ENCODE peak calls at places on chromosomes 6 and 20, in eight cellular contexts. C, P, R, L, W, E, N and Y are unnamed samples. For H3K4me1, the result is how much of the 10 kb centered on the place peaks cover.

GRCh38 chr6:41815587-41815986 is 28.1 kb downstream of the TOMM6 start:
- DNase-seq in W (no peak), E (no peak), L (no peak), R (no peak), N (no peak), C (no peak), P (no peak), Y (no peak)

GRCh38 chr6:137729866-137730629 is 137.0 kb upstream of the TNFAIP3 start:
- DNase-seq in N (no peak), E (no peak), R (no peak), L (no peak), W (no peak), C (no peak), P (no peak), Y (no peak)

GRCh38 chr6:49072146-49072545 is 390.9 kb downstream of the MMUT start:
- DNase-seq in R (no peak), L (no peak), W (no peak), C (no peak), N (no peak), P (no peak), E (no peak), Y (no peak)

GRCh38 chr6:164344801-164345291 is 930.3 kb downstream of the QKI start:
- DNase-seq in N (no peak), E (no peak), R (no peak), L (no peak), C (no peak), P (no peak), W (no peak), Y (peak)

GRCh38 chr6:5260111-5260620 is 584 bp downstream of the LYRM4 start:
- DNase-seq in W (no peak), C (peak), P (no peak), R (peak), N (no peak), L (no peak), E (peak), Y (peak)

GRCh38 chr20:3796477-3797225 is 541 bp downstream of the CDC25B start:
- DNase-seq in L (peak), N (no peak), R (no peak), E (no peak), P (no peak), C (no peak), W (no peak), Y (peak)

GRCh38 chr6:9140861-9141534 is 705.7 kb upstream of the SLC35B3 start:
- DNase-seq in W (no peak), L (no peak), E (no peak), C (no peak), R (no peak), N (no peak), P (no peak), Y (no peak)

GRCh38 chr20:53652090-53652858 is 58.6 kb upstream of the ZNF217 start:
- DNase-seq in N (no peak), E (no peak), L (no peak), P (no peak), C (no peak), R (no peak), W (no peak), Y (no peak)

GRCh38 chr20:57346477-57346876 is 4.6 kb upstream of the RAE1 start:
- DNase-seq in N (peak), R (peak), W (peak), C (peak), E (peak), P (peak), L (no peak), Y (peak)

GRCh38 chr6:70221025-70221714 is 81.7 kb downstream of the COL9A1 start:
- DNase-seq in W (no peak), C (no peak), L (no peak), E (no peak), N (no peak), R (no peak), P (no peak), Y (peak)

GRCh38 chr20:37556538-37556937 is 28.9 kb upstream of the BLCAP start:
- DNase-seq in N (no peak), W (no peak), C (no peak), R (no peak), P (no peak), L (no peak), E (no peak), Y (no peak)

GRCh38 chr20:21643417-21643816 is 62.0 kb upstream of the PAX1 start:
- DNase-seq in L (no peak), W (no peak), N (no peak), E (no peak), R (no peak), C (no peak), P (no peak), Y (no peak)

DNA sequence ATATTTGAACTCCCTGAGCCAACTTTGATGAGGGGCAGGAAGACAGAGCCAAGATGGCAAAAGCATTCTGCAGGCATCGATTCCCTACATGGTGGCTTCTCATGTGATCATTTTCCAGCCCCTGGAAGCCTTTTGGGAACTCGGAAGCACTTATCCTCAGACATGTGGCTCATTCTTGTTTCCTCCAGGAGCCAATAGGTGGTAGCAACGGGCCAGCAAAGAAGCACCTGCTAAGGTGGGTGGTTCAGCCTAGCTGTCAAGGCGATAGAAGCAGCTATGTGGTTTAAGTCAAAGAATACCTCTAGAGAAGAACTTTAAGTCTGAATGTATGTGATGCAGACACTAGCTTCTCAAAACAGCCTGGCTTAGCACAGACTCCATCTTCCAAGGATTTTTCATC is 64.9 kb upstream of the PAX1 start:
- DNase-seq in R (no peak), E (no peak), P (no peak), W (peak), C (no peak), N (no peak), L (no peak), Y (peak)
- TF ChIP-seq CTCF in R (no peak), E (no peak), P (no peak), W (peak), C (no peak), N (no peak), L (no peak), Y (peak)

DNA sequence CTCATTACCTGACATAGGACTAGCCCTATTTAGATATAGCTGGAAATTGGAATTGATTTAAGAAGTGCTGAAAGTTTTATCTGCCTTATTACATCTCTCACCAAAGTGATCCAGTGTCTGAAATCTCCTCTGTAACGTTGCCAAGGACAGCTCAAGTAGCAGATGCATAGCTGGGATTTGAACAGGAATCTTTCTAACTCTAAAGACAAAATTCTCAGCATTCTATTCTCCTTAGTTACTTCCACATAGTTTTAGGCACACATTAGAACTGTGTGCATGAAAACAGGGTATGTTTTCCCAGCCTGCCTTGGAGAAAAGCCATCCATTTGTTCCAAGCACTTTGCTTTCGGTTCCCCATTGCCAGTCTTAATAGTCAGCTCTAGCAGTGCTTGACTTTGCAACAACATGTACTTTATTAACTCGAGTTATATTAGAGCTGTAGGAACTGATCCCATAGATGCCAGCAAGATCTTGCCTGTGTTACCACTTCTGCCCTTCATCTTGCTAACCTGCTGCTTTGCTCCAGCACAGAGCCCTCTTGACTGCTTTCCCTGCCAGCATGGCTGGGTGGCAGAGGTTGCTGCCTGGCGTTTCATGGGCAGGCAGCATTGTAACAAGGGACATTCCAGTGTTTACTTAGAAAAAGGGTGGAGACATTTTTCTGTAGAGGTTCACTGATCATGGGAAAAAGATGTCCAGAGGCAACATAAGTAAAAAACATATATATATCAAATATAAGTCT is 56.1 kb upstream of the STMND1 start:
- DNase-seq in E (no peak), L (no peak), P (no peak), C (no peak), R (no peak), N (no peak), W (no peak), Y (no peak)
- H3K4me3 ChIP-seq in E (no peak), L (no peak), P (peak), C (no peak), R (no peak), N (no peak), W (no peak), Y (no peak)

GRCh38 chr6:3742076-3742425 is 9.5 kb downstream of the PXDC1 start:
- DNase-seq in P (no peak), R (no peak), W (no peak), E (no peak), C (no peak), N (no peak), L (no peak), Y (no peak)
- H3K4me1 ChIP-seq in P (half or more), R (half or more), W (under half), E (under half), C (half or more), N (under half), L (half or more), Y (under half)

DNA sequence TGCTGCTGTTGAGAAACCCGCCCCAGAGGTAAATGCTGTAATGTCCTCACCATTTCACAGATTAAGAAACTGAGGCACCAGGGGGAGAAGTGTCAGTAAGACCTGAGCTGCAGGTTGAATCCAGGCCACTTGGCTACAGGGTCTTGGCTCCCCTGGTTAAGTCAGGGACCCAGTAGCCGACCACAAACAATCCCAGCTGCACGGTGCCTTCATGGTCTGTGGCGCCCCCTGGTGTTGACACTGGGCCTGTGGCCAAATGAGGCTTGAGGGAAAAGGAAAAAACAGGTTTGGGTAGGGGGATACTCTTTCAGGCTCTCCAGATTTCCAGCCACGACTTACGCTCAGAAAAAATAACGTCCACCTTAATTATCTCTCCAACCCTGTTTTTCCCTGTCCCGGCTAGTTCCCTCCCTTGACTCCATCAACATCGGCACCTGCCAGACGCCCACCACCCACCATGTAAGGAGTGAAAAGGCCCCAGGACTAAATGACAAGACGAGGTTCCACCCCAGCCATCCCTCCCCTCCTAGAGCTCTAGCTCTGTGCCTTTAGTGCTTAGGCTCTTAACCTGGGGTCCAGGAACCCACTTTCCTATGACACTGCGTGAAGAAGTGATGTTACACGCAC is 47.7 kb upstream of the POLR1H start:
- DNase-seq in L (no peak), W (peak), R (no peak), E (no peak), C (no peak), N (no peak), P (no peak), Y (peak)
- TF ChIP-seq CTCF in L (peak), W (peak), R (peak), E (peak), C (peak), N (peak), P (peak), Y (peak)

GRCh38 chr6:26225848-26226590 is 138.8 kb downstream of the HFE start:
- DNase-seq in P (no peak), N (no peak), E (no peak), R (no peak), W (no peak), C (no peak), L (no peak), Y (no peak)
- H3K4me3 ChIP-seq in P (peak), N (no peak), E (no peak), R (no peak), W (peak), C (no peak), L (no peak), Y (peak)